ENCODE peak calls at places on chromosomes 13 and 19, in four cellular contexts. J, S, G and C are unnamed samples.

GRCh38 chr19:4519172-4519496 is 848 bp upstream of the PLIN4 start:
- DNase-seq in S (no peak), J (no peak), G (no peak), C (no peak)

GRCh38 chr13:29589234-29589633 is 6.3 kb downstream of the SLC7A1 start:
- DNase-seq in S (no peak), G (peak), J (peak), C (no peak)

GRCh38 chr19:13984186-13984585 is 21.9 kb downstream of the RFX1 start:
- DNase-seq in G (no peak), J (no peak), S (no peak), C (no peak)

GRCh38 chr19:46608178-46608577 is 7.0 kb downstream of the CALM3 start:
- DNase-seq in J (no peak), S (no peak), G (no peak), C (no peak)

GRCh38 chr19:47094557-47095517 is 18.7 kb downstream of the ZC3H4 start:
- DNase-seq in S (no peak), J (peak), G (no peak), C (no peak)

GRCh38 chr13:108226184-108226583 is 8.0 kb downstream of the ABHD13 start:
- DNase-seq in S (no peak), G (peak), J (no peak), C (no peak)

GRCh38 chr13:34762312-34762711 is 179.8 kb upstream of the NBEA start:
- DNase-seq in J (no peak), G (no peak), S (no peak), C (peak)

GRCh38 chr19:12778020-12778904 is 2.9 kb upstream of the HOOK2 start:
- DNase-seq in S (peak), J (peak), G (peak), C (no peak)

GRCh38 chr19:49685845-49686332 is 3.5 kb upstream of the ADM5 start:
- DNase-seq in G (no peak), J (no peak), S (no peak), C (no peak)

GRCh38 chr19:17803264-17803896 is 8.4 kb downstream of the B3GNT3 start:
- DNase-seq in J (no peak), G (no peak), S (no peak), C (no peak)

GRCh38 chr19:12293771-12294307 is 844 bp downstream of the ZNF44 start:
- DNase-seq in S (peak), G (peak), J (peak), C (peak)

GRCh38 chr13:95193509-95194230 is 107.6 kb downstream of the ABCC4 start:
- DNase-seq in S (no peak), G (no peak), J (no peak), C (no peak)

GRCh38 chr19:40210919-40211318 is 7.3 kb downstream of the TTC9B start:
- DNase-seq in J (no peak), S (peak), G (peak), C (no peak)

GRCh38 chr13:99124695-99125334 is 75.8 kb upstream of the UBAC2 start:
- DNase-seq in S (no peak), G (no peak), J (peak), C (no peak)

GRCh38 chr19:17216058-17216670 is 1.0 kb downstream of the USE1 start:
- DNase-seq in S (no peak), J (no peak), G (no peak), C (no peak)

GRCh38 chr19:29528350-29528945 is 2.7 kb downstream of the VSTM2B start:
- DNase-seq in S (peak), J (peak), G (peak), C (no peak)

GRCh38 chr19:19661675-19662251 is 1.7 kb downstream of the ATP13A1 start:
- DNase-seq in S (no peak), G (peak), J (no peak), C (no peak)

GRCh38 chr13:38752726-38753125 is 65.8 kb downstream of the FREM2 start:
- DNase-seq in S (no peak), G (no peak), J (no peak), C (no peak)